ENCODE peak calls at places on chromosomes 7 and 10, in six cellular contexts. V is IMR-90, Q is HCT116, R is gastrocnemius medialis, G is GM12878, I is transverse colon. Z is an unnamed sample.

GRCh38 chr10:33039167-33039566 is 81.1 kb upstream of the ITGB1 start:
- DNase-seq in G (no peak), R (no peak), I (no peak), V (no peak), Q (no peak), Z (no peak)

GRCh38 chr10:25978771-25979170 is 44.7 kb downstream of the MYO3A start:
- DNase-seq in V (no peak), R (no peak), G (no peak), I (no peak), Q (no peak), Z (no peak)

GRCh38 chr7:2938514-2939192 is 94.5 kb upstream of the GNA12 start:
- DNase-seq in Q (no peak), I (no peak), G (no peak), V (no peak), R (no peak), Z (no peak)

GRCh38 chr10:133257489-133258065 is 19.1 kb downstream of the ADAM8 start:
- DNase-seq in I (peak; percentile 84), G (no peak), R (peak; percentile 35), V (no peak), Q (no peak), Z (peak; percentile 83)

GRCh38 chr10:73968101-73968515 is 29.8 kb upstream of the VCL start:
- DNase-seq in I (no peak), R (no peak), V (no peak), G (no peak), Q (no peak), Z (no peak)

GRCh38 chr7:29289156-29290021 is 94.8 kb downstream of the CHN2 start:
- DNase-seq in G (peak; percentile 33), Q (no peak), I (peak; percentile 12), V (no peak), R (peak; percentile 23), Z (no peak)

GRCh38 chr10:98299341-98299740 is 31.3 kb upstream of the LOXL4 start:
- DNase-seq in I (no peak), V (peak; percentile 37), R (no peak), G (no peak), Q (no peak), Z (no peak)

GRCh38 chr10:125396651-125397050 is 236.3 kb upstream of the CTBP2 start:
- DNase-seq in R (no peak), I (no peak), Q (no peak), V (peak; percentile 32), G (no peak), Z (no peak)

GRCh38 chr10:27225011-27225590 is 15.5 kb downstream of the ACBD5 start:
- DNase-seq in G (no peak), R (no peak), Q (no peak), V (no peak), I (no peak), Z (no peak)

GRCh38 chr7:150322833-150323681 is at the start of the genes ACTR3C and LRRC61:
- DNase-seq in I (peak; percentile 77), V (no peak), R (no peak), G (no peak), Q (no peak), Z (no peak)
- TF ChIP-seq CTCF in I (no peak), V (no peak), R (no peak), G (peak; percentile 19), Q (no peak), Z (no peak)

DNA sequence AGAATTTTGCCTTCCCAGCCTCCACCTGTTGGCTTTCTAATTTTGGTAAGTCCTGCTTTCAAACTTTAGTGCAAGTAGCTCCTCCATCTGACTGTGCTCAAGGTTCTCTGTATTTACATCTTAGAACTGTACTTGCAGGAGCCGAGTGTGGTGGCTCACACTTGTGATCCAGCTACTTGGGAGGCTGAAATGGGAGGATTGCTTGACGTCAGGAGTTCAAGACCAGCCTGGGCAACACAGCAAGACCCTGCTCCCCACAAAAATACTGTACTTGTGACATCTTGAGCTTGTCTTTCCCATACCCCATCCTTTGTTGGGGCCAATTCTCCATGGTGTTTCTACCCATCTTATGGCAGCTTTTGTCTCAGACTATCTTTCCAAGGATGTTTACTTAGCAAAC is 4.7 kb upstream of the VDAC2 start:
- DNase-seq in G (no peak), V (no peak), Q (no peak), I (no peak), R (no peak), Z (peak; percentile 16)
- H3K4me1 ChIP-seq in G (no peaks in the 10 kb centered on the region), V (peaks cover 21% of the 10 kb centered on the region), Q (peaks cover 65% of the 10 kb centered on the region), I (no peaks in the 10 kb centered on the region), R (peaks cover 27% of the 10 kb centered on the region), Z (no peaks in the 10 kb centered on the region)

DNA sequence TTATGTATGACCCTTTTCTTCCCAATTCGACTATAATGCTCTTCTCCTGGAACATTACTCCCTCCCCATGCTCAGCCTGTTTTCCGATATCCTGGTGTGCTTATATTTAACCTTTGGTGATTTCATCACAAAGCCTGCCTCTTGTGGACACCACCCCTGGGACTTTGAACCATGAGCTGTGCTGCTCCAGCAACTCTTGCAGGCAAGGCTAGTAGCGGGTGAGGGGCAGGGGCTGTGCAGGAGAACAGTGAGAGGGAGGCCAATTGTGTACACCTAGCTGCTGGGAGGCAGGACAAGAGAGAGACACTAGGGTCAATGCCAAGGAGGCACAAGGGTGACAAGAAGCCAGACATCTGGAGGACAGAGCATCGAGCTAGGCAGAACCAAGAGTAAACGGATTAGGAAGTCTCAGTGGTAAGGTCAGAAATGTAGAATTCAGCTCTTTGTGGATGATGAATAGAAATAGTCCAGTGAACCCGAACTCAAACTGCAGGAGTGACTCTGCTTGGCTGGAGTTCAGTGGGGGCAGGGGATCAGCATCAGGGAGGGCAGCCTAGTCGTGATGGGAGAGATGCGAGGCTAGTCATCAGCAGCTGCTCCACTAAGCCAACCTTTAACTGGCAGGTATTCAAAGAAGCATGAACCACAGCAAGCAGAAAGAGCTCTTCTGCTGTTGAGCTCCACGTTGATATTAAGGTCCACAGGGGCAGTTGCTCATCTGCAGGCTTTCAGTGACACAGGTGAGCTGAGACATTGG is 31.0 kb upstream of the MKI67 start:
- DNase-seq in V (no peak), I (peak; percentile 78), R (no peak), G (no peak), Q (no peak), Z (no peak)
- H3K27ac ChIP-seq in V (no peak overlapping the region), I (peak overlapping the region; percentile 5), R (no peak overlapping the region), G (no peak overlapping the region), Q (no peak overlapping the region), Z (no peak overlapping the region)

GRCh38 chr7:44953156-44953555 is 25.7 kb downstream of the MYO1G start:
- DNase-seq in V (no peak), Q (no peak), G (no peak), I (no peak), R (no peak), Z (no peak)

GRCh38 chr7:44955733-44956132 is 23.1 kb downstream of the MYO1G start:
- DNase-seq in G (no peak), I (no peak), R (no peak), V (no peak), Q (no peak), Z (no peak)

GRCh38 chr7:44959433-44959951 is 19.3 kb downstream of the MYO1G start:
- DNase-seq in Q (no peak), I (no peak), R (no peak), V (peak; percentile 40), G (no peak), Z (no peak)

GRCh38 chr7:44958645-44959344 is 20.0 kb downstream of the MYO1G start:
- DNase-seq in V (no peak), R (no peak), Q (no peak), I (no peak), G (no peak), Z (no peak)

DNA sequence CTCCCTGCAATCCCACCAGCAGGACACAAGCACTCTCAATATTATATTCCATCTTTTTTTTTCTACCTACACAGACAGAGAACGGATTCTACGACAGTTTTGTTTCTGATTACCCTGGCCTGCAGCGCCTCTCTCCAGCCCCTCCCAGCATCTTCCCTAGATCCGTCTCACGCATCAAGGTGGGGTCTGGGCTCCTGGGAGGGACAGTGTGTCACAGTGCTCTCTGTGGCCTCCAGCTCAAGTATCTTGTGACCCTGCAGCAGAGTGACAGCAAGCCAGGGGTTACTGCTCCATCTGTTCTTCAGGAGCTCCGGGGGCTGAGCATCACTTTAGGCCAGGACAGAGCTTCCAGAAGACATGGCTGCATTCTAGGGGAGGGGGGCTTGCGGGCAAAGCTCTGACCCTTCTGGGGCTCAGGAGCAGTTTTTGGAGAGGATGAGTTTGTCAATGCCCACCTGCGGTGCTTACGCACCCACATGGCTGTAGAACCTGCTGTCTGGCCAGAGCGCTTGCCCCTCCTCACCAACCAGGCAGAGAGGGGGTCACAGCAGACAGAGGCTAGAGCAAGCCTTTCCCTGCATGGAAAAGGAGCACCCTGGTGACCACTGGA is 22.6 kb downstream of the MYO1G start:
- DNase-seq in I (no peak), Q (no peak), R (no peak), V (no peak), G (no peak), Z (peak; percentile 38)
- TF ChIP-seq CTCF in I (no peak), Q (no peak), R (no peak), V (no peak), G (no peak), Z (no peak)

Z was measured in tibial artery.